ENCODE peak calls at places on chromosomes 2 and 18, in eight cellular contexts. F is GM12864, R is cardiac muscle cell, T is astrocyte of the spinal cord, C is left ventricle myocardium inferior, Q is mucosa of descending colon, H is progenitor cell of endocrine pancreas, N is heart right ventricle. O is an unnamed sample.

GRCh38 chr2:25310965-25311865 is 30.5 kb downstream of the DNMT3A start:
- DNase-seq in N (peak), H (no peak), F (no peak), Q (peak), R (no peak), T (no peak), C (peak), O (no peak)

GRCh38 chr2:216234106-216234505 is 125.0 kb downstream of the XRCC5 start:
- DNase-seq in R (no peak), F (no peak), T (no peak), C (no peak), H (no peak), Q (no peak), N (no peak), O (no peak)

GRCh38 chr2:119455066-119455718 is 23.5 kb downstream of the TMEM37 start:
- DNase-seq in N (no peak), H (no peak), Q (no peak), F (no peak), C (no peak), T (no peak), R (peak), O (peak)

GRCh38 chr2:187615364-187615763 is 61.1 kb upstream of the TFPI start:
- DNase-seq in C (no peak), T (no peak), R (no peak), F (no peak), H (no peak), N (no peak), Q (no peak), O (no peak)

GRCh38 chr18:64972545-64972944 is 778.3 kb upstream of the CDH7 start:
- DNase-seq in F (no peak), N (no peak), T (peak), C (no peak), R (no peak), H (no peak), Q (no peak), O (no peak)

GRCh38 chr2:200452377-200452776 is 57.5 kb downstream of the KCTD18 start:
- DNase-seq in N (no peak), C (no peak), R (no peak), T (no peak), H (no peak), Q (no peak), F (no peak), O (no peak)

GRCh38 chr2:84288335-84288734 is 170.7 kb downstream of the SUCLG1 start:
- DNase-seq in Q (no peak), C (no peak), F (no peak), H (no peak), N (no peak), T (no peak), R (no peak), O (no peak)

GRCh38 chr2:170953976-170954375 is 24.9 kb downstream of the GORASP2 start:
- DNase-seq in C (no peak), H (no peak), F (no peak), Q (no peak), N (no peak), T (no peak), R (no peak), O (no peak)

GRCh38 chr18:37847544-37847943 is 281.9 kb upstream of the CELF4 start:
- DNase-seq in N (no peak), R (no peak), C (no peak), F (no peak), H (no peak), Q (no peak), T (no peak), O (no peak)

GRCh38 chr2:173680574-173680973 is 284.6 kb downstream of the SP3 start:
- DNase-seq in C (no peak), T (no peak), Q (no peak), H (no peak), F (no peak), N (no peak), R (no peak), O (no peak)

GRCh38 chr2:119208791-119209203 is 14.8 kb upstream of the STEAP3 start:
- DNase-seq in N (no peak), H (no peak), C (no peak), R (no peak), Q (no peak), F (no peak), T (peak), O (no peak)

GRCh38 chr2:126732682-126733245 is 76.8 kb downstream of the GYPC start:
- DNase-seq in C (no peak), R (no peak), T (no peak), H (no peak), N (no peak), Q (no peak), F (no peak), O (no peak)

GRCh38 chr18:47265197-47265596 is 13.7 kb upstream of the SKOR2 start:
- DNase-seq in F (no peak), Q (no peak), C (no peak), T (peak), N (no peak), H (no peak), R (peak), O (no peak)

GRCh38 chr2:10658041-10658913 is 31.5 kb downstream of the NOL10 start:
- DNase-seq in F (no peak), T (peak), C (no peak), N (no peak), R (peak), H (no peak), Q (no peak), O (no peak)

GRCh38 chr2:106232633-106233032 is 38.5 kb upstream of the UXS1 start:
- DNase-seq in Q (no peak), T (no peak), F (no peak), R (no peak), H (no peak), N (peak), C (peak), O (no peak)

GRCh38 chr18:60936101-60936500 is 397.1 kb upstream of the CDH20 start:
- DNase-seq in H (no peak), Q (no peak), C (no peak), F (no peak), N (no peak), R (peak), T (no peak), O (no peak)

GRCh38 chr2:195458936-195459335 is 198.1 kb upstream of the SLC39A10 start:
- DNase-seq in R (no peak), F (no peak), Q (no peak), H (no peak), N (no peak), T (no peak), C (no peak), O (no peak)

GRCh38 chr2:85682378-85682777 is 11.8 kb upstream of the GNLY start:
- DNase-seq in F (no peak), C (no peak), Q (no peak), R (no peak), H (no peak), N (no peak), T (no peak), O (no peak)

GRCh38 chr18:55243852-55244251 is 284.6 kb upstream of the CCDC68 start:
- DNase-seq in T (peak), H (no peak), C (no peak), R (peak), N (no peak), F (no peak), Q (no peak), O (no peak)

GRCh38 chr18:48036191-48036590 is 105.7 kb upstream of the SMAD2 start:
- DNase-seq in R (peak), N (no peak), Q (no peak), T (no peak), C (no peak), F (no peak), H (no peak), O (no peak)

GRCh38 chr2:207503234-207503633 is 26.5 kb upstream of the CREB1 start:
- DNase-seq in T (peak), Q (no peak), H (no peak), N (peak), F (no peak), C (peak), R (peak), O (no peak)

GRCh38 chr2:111919362-111919761 is 21.0 kb downstream of the MERTK start:
- DNase-seq in F (no peak), N (no peak), Q (no peak), T (no peak), C (no peak), R (no peak), H (no peak), O (peak)
- TF ChIP-seq CTCF in F (peak), N (peak), Q (no peak), T (peak), C (peak), R (peak), H (peak), O (peak)

GRCh38 chr2:148201075-148202004 is 180.4 kb downstream of the MBD5 start:
- DNase-seq in H (peak), Q (peak), F (peak), R (peak), N (peak), T (peak), C (peak), O (peak)
- TF ChIP-seq CTCF in H (peak), Q (no peak), F (peak), R (peak), N (peak), T (peak), C (peak), O (no peak)

DNA sequence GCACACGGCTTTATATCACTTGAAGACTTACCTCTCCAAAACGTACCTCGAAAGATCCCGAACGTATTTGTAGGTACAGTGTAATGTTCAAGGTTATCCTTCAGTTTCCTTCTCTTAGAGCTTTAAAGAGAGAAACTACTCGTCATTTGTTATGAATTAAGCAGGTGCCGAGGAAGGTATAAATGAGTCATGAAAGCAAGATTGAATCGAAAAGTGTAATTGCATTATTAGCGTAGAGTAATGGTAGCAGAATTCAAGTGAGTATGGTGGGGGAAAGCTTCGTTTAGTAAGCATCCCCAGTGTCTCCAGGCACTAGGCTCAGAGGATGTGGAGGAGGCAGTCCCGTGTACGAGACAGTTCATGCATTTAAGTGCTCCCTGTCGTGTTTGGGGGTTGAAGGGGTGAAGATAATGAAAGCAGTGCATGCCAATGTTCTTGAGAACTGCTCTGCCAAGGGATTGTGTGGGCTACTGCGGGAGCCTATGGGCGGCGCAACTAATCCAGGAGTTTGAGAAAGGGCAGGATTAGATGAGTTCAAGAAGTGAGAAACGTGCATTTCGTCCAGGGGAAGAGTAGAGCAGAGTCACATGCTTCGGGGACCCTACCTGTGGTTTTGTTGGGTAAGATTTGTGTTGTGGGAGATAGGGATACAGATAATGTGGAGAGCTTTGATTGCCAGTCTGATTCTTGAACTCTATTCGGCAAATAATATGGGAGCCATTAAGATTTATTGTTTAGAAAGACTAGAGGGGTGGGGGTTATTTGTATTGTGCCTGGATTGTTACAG is 902 bp downstream of the POLR1B start:
- DNase-seq in R (peak), T (peak), H (no peak), N (no peak), C (no peak), Q (no peak), F (no peak), O (no peak)
- TF ChIP-seq CTCF in R (no peak), T (no peak), H (no peak), N (no peak), C (no peak), Q (no peak), F (no peak), O (no peak)

GRCh38 chr2:67733517-67733916 is 329.3 kb downstream of the C1D start:
- DNase-seq in F (no peak), C (no peak), R (peak), N (peak), T (peak), Q (no peak), H (no peak), O (peak)
- TF ChIP-seq CTCF in F (peak), C (peak), R (peak), N (peak), T (peak), Q (no peak), H (peak), O (peak)

GRCh38 chr2:30503007-30503691 is 56.1 kb downstream of the LCLAT1 start:
- DNase-seq in N (no peak), F (no peak), Q (no peak), T (no peak), R (peak), C (no peak), H (no peak), O (no peak)
- TF ChIP-seq CTCF in N (peak), F (peak), Q (no peak), T (peak), R (peak), C (peak), H (peak), O (peak)